ENCODE peak calls at places on chromosomes 3 and 15, in ten cellular contexts. V, O, M, K, F, J, U, G, T and P are unnamed samples. For H3K4me1 and H3K9me3, the result is how much of the 10 kb centered on the place peaks cover.

GRCh38 chr15:51366911-51367310 is 25.5 kb downstream of the GLDN start:
- DNase-seq in V (no peak), G (peak), F (no peak), U (no peak), T (peak), M (peak), J (no peak), K (no peak), O (no peak), P (no peak)

GRCh38 chr3:138461246-138461645 is 26.8 kb downstream of the ESYT3 start:
- DNase-seq in K (peak), M (peak), V (no peak), O (peak), U (no peak), F (no peak), T (no peak), G (peak), J (no peak), P (no peak)

GRCh38 chr15:48406911-48407310 is 75.7 kb downstream of the DUT start:
- DNase-seq in V (no peak), T (no peak), U (no peak), K (no peak), M (no peak), J (no peak), O (no peak), G (no peak), F (no peak), P (no peak)

GRCh38 chr3:50473768-50474167 is 29.7 kb downstream of the CACNA2D2 start:
- DNase-seq in V (no peak), T (no peak), K (no peak), O (no peak), G (no peak), F (no peak), U (no peak), J (no peak), M (no peak), P (no peak)

GRCh38 chr3:195458188-195458800 is 15.5 kb upstream of the ACAP2 start:
- DNase-seq in O (no peak), K (no peak), G (peak), V (no peak), U (peak), F (no peak), M (no peak), J (no peak), T (no peak), P (no peak)

GRCh38 chr3:126461450-126462070 is 14.1 kb downstream of the ZXDC start:
- DNase-seq in T (no peak), K (peak), O (peak), F (no peak), J (no peak), M (no peak), V (peak), U (no peak), G (no peak), P (no peak)

GRCh38 chr3:147400111-147400510 is 6.2 kb downstream of the ZIC4 start:
- DNase-seq in J (no peak), T (no peak), M (no peak), O (no peak), F (no peak), V (no peak), U (no peak), K (no peak), G (no peak), P (no peak)

GRCh38 chr3:69231929-69232437 is 109.6 kb upstream of the LMOD3 start:
- DNase-seq in F (no peak), V (peak), J (peak), T (no peak), K (no peak), O (no peak), U (no peak), M (peak), G (no peak), P (no peak)

GRCh38 chr15:43792761-43793493 is 807 bp downstream of the SERF2 start:
- DNase-seq in K (no peak), G (peak), J (peak), T (peak), F (peak), M (peak), U (peak), V (no peak), O (peak), P (peak)

GRCh38 chr3:66215106-66215505 is 5.7 kb upstream of the SLC25A26 start:
- DNase-seq in T (no peak), J (no peak), M (no peak), G (no peak), F (no peak), O (no peak), K (no peak), V (no peak), U (no peak), P (no peak)

DNA sequence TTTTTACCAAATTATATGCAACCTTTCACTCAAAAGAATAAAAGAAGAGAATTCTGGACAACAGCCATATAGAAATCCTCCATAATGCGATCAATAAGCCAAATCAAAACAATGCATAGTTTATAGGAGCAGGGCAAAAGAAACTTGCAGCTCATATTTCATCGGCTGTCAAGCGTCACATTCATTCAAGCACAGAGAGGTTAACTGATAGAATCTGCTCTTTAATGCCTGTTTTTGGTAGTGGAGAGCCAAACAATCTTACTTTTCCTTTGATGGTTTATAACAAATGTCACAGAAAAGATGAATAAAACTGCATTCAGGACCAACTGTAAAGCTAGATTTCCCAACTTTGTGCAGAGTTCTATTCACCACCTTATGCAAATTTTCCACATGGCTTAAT is 35.4 kb downstream of the PRTG start:
- DNase-seq in O (no peak), U (no peak), K (no peak), M (no peak), J (no peak), T (no peak), G (no peak), V (no peak), F (no peak), P (no peak)
- H3K4me1 ChIP-seq in O (under half), U (under half), K (under half), M (under half), J (under half), T (under half), G (under half), V (under half), F (under half), P (under half)

GRCh38 chr15:78842519-78842918 is 30.2 kb upstream of the MORF4L1 start:
- DNase-seq in K (no peak), J (no peak), V (no peak), T (no peak), G (no peak), O (no peak), U (no peak), F (no peak), M (no peak), P (no peak)
- H3K9me3 ChIP-seq in K (under half), J (under half), V (under half), T (under half), G (under half), O (under half), U (under half), F (under half), M (under half), P (under half)

DNA sequence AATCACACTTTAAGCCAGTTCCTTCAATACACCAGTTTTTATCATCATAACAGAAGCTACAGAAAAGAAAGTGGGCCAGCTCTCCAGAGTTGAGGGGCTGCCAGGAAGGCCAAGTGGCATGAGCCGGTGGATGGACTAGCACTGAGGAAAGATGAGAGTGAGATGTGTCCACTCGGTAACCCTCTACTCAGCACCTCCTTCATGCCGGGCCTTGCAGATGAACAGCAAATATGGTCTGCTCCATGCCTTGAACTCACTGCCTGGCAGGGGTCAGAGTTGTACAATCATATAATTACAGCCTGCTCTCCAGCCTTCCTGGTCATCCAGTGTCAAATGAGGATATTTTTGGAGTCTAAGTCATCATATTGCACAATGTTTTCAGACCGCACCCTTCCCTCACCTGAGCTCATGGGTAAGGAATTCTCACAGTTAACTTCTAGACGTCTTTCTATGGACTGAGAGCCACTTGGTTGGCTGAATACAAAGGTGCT is 4.9 kb downstream of the MGLL start:
- DNase-seq in J (no peak), T (no peak), G (peak), F (no peak), K (no peak), V (no peak), O (no peak), M (peak), U (no peak), P (peak)
- H3K4me1 ChIP-seq in J (under half), T (half or more), G (under half), F (under half), K (half or more), V (under half), O (under half), M (half or more), U (under half), P (half or more)

GRCh38 chr15:20358781-20359414 is 182.7 kb downstream of the GOLGA6L6 start:
- DNase-seq in U (no peak), M (no peak), V (no peak), G (no peak), J (no peak), F (no peak), O (no peak), K (no peak), T (no peak), P (no peak)
- H3K9me3 ChIP-seq in U (under half), M (under half), V (under half), G (half or more), J (under half), F (under half), O (under half), K (under half), T (under half), P (half or more)

GRCh38 chr15:96027501-96027900 is 303.0 kb upstream of the NR2F2 start:
- DNase-seq in K (no peak), O (no peak), G (no peak), V (no peak), J (no peak), T (no peak), F (no peak), M (no peak), U (no peak), P (no peak)

GRCh38 chr15:96020133-96020532 is 310.4 kb upstream of the NR2F2 start:
- DNase-seq in M (no peak), G (no peak), K (no peak), F (no peak), O (no peak), V (no peak), U (no peak), J (no peak), T (no peak), P (no peak)

GRCh38 chr15:96019114-96019513 is 311.4 kb upstream of the NR2F2 start:
- DNase-seq in V (no peak), T (no peak), O (no peak), U (no peak), J (no peak), K (no peak), G (no peak), M (no peak), F (no peak), P (no peak)

GRCh38 chr15:96028620-96029019 is 301.9 kb upstream of the NR2F2 start:
- DNase-seq in J (no peak), O (no peak), K (no peak), G (no peak), F (no peak), U (no peak), M (no peak), V (no peak), T (no peak), P (no peak)

GRCh38 chr15:96023081-96023480 is 307.4 kb upstream of the NR2F2 start:
- DNase-seq in V (no peak), G (no peak), M (no peak), J (no peak), O (no peak), K (no peak), U (no peak), T (no peak), F (no peak), P (no peak)
- H3K4me1 ChIP-seq in V (under half), G (under half), M (under half), J (under half), O (under half), K (under half), U (under half), T (under half), F (under half), P (under half)

GRCh38 chr15:65888998-65889397 is 19.7 kb downstream of the RAB11A start:
- DNase-seq in G (no peak), V (no peak), F (no peak), U (no peak), J (no peak), O (no peak), K (no peak), T (no peak), M (no peak), P (no peak)
- H3K9me3 ChIP-seq in G (under half), V (under half), F (under half), U (under half), J (under half), O (under half), K (under half), T (under half), M (under half), P (under half)

GRCh38 chr3:125115640-125116039 is 59.8 kb upstream of the HEG1 start:
- DNase-seq in O (no peak), V (no peak), F (no peak), G (peak), U (no peak), M (no peak), J (no peak), K (peak), T (peak), P (no peak)

GRCh38 chr3:125110876-125111480 is 55.2 kb upstream of the HEG1 start:
- DNase-seq in U (no peak), J (no peak), O (no peak), G (no peak), M (no peak), K (no peak), V (no peak), T (no peak), F (no peak), P (no peak)

GRCh38 chr3:125109541-125109925 is 53.7 kb upstream of the HEG1 start:
- DNase-seq in T (no peak), O (no peak), V (no peak), U (no peak), M (no peak), G (no peak), F (no peak), J (no peak), K (no peak), P (no peak)

GRCh38 chr3:125110016-125110875 is 54.4 kb upstream of the HEG1 start:
- DNase-seq in V (no peak), T (no peak), K (no peak), O (no peak), U (no peak), G (peak), M (peak), J (no peak), F (no peak), P (no peak)

GRCh38 chr3:125112981-125113380 is 57.2 kb upstream of the HEG1 start:
- DNase-seq in V (no peak), J (no peak), M (no peak), K (no peak), F (no peak), O (no peak), U (no peak), G (no peak), T (no peak), P (no peak)
- H3K4me1 ChIP-seq in V (under half), J (under half), M (under half), K (under half), F (under half), O (under half), U (under half), G (under half), T (under half), P (under half)